ENCODE peak calls at places on chromosomes 6 and 20, in ten cellular contexts. One of them, this sample, is unnamed.

GRCh38 chr6:157867155-157867559 is 44.1 kb downstream of the SNX9 start:
- DNase-seq in foreskin fibroblast: peak; percentile 62
- DNase-seq in CD8-positive, alpha-beta T cell: no peak
- DNase-seq in kidney epithelial cell: no peak
- DNase-seq in NB4: no peak
- DNase-seq in BE2C: no peak
- DNase-seq in Panc1: no peak
- DNase-seq in progenitor cell of endocrine pancreas: no peak
- DNase-seq in endothelial cell: no peak
- DNase-seq in kidney: no peak
- DNase-seq in this sample: no peak

GRCh38 chr6:29568021-29568420 is 8.5 kb upstream of the UBD start:
- DNase-seq in kidney epithelial cell: no peak
- DNase-seq in foreskin fibroblast: peak; percentile 10
- DNase-seq in CD8-positive, alpha-beta T cell: no peak
- DNase-seq in endothelial cell: no peak
- DNase-seq in progenitor cell of endocrine pancreas: no peak
- DNase-seq in kidney: no peak
- DNase-seq in BE2C: no peak
- DNase-seq in NB4: no peak
- DNase-seq in Panc1: no peak
- DNase-seq in this sample: no peak

GRCh38 chr6:14476793-14477531 is 359.4 kb downstream of the CD83 start:
- DNase-seq in CD8-positive, alpha-beta T cell: no peak
- DNase-seq in Panc1: no peak
- DNase-seq in NB4: no peak
- DNase-seq in endothelial cell: no peak
- DNase-seq in foreskin fibroblast: peak; percentile 90
- DNase-seq in BE2C: no peak
- DNase-seq in progenitor cell of endocrine pancreas: no peak
- DNase-seq in kidney epithelial cell: peak; percentile 88
- DNase-seq in kidney: peak; percentile 72
- DNase-seq in this sample: no peak

GRCh38 chr20:8855315-8855714 is 213.6 kb upstream of the PLCB4 start:
- DNase-seq in BE2C: no peak
- DNase-seq in kidney epithelial cell: peak; percentile 14
- DNase-seq in kidney: no peak
- DNase-seq in endothelial cell: no peak
- DNase-seq in CD8-positive, alpha-beta T cell: no peak
- DNase-seq in foreskin fibroblast: peak; percentile 75
- DNase-seq in NB4: no peak
- DNase-seq in progenitor cell of endocrine pancreas: no peak
- DNase-seq in Panc1: no peak
- DNase-seq in this sample: no peak

GRCh38 chr6:117613920-117614535 is 11.7 kb upstream of the GOPC start:
- DNase-seq in CD8-positive, alpha-beta T cell: no peak
- DNase-seq in kidney: no peak
- DNase-seq in BE2C: no peak
- DNase-seq in Panc1: no peak
- DNase-seq in progenitor cell of endocrine pancreas: no peak
- DNase-seq in endothelial cell: no peak
- DNase-seq in kidney epithelial cell: no peak
- DNase-seq in foreskin fibroblast: peak; percentile 51
- DNase-seq in NB4: no peak
- DNase-seq in this sample: no peak

GRCh38 chr6:31144970-31145340 is 6.1 kb upstream of the PSORS1C2 start:
- DNase-seq in BE2C: no peak
- DNase-seq in kidney: no peak
- DNase-seq in kidney epithelial cell: no peak
- DNase-seq in CD8-positive, alpha-beta T cell: no peak
- DNase-seq in foreskin fibroblast: no peak
- DNase-seq in progenitor cell of endocrine pancreas: no peak
- DNase-seq in NB4: no peak
- DNase-seq in Panc1: no peak
- DNase-seq in endothelial cell: no peak
- DNase-seq in this sample: no peak

GRCh38 chr6:104789770-104790190 is 69.9 kb downstream of the HACE1 start:
- DNase-seq in Panc1: peak; percentile 22
- DNase-seq in foreskin fibroblast: peak; percentile 60
- DNase-seq in NB4: peak; percentile 65
- DNase-seq in BE2C: no peak
- DNase-seq in CD8-positive, alpha-beta T cell: no peak
- DNase-seq in kidney epithelial cell: peak; percentile 12
- DNase-seq in endothelial cell: no peak
- DNase-seq in kidney: no peak
- DNase-seq in progenitor cell of endocrine pancreas: no peak
- DNase-seq in this sample: peak; percentile 29

GRCh38 chr6:80789912-80790635 is 683.6 kb downstream of the BCKDHB start:
- DNase-seq in kidney: no peak
- DNase-seq in endothelial cell: no peak
- DNase-seq in BE2C: no peak
- DNase-seq in Panc1: no peak
- DNase-seq in foreskin fibroblast: peak; percentile 35
- DNase-seq in CD8-positive, alpha-beta T cell: no peak
- DNase-seq in kidney epithelial cell: no peak
- DNase-seq in NB4: no peak
- DNase-seq in progenitor cell of endocrine pancreas: no peak
- DNase-seq in this sample: no peak

GRCh38 chr6:128528241-128528640 is 7.8 kb upstream of the PTPRK start:
- DNase-seq in kidney epithelial cell: no peak
- DNase-seq in endothelial cell: no peak
- DNase-seq in NB4: no peak
- DNase-seq in Panc1: no peak
- DNase-seq in CD8-positive, alpha-beta T cell: no peak
- DNase-seq in foreskin fibroblast: no peak
- DNase-seq in kidney: no peak
- DNase-seq in progenitor cell of endocrine pancreas: no peak
- DNase-seq in BE2C: no peak
- DNase-seq in this sample: no peak

GRCh38 chr20:19819149-19819548 is 61.1 kb downstream of the RIN2 start:
- DNase-seq in kidney epithelial cell: no peak
- DNase-seq in Panc1: no peak
- DNase-seq in kidney: no peak
- DNase-seq in progenitor cell of endocrine pancreas: no peak
- DNase-seq in foreskin fibroblast: no peak
- DNase-seq in CD8-positive, alpha-beta T cell: no peak
- DNase-seq in NB4: no peak
- DNase-seq in endothelial cell: no peak
- DNase-seq in BE2C: no peak
- DNase-seq in this sample: no peak

GRCh38 chr6:100057941-100058340 is 63.9 kb upstream of the MCHR2 start:
- DNase-seq in NB4: no peak
- DNase-seq in foreskin fibroblast: peak; percentile 12
- DNase-seq in CD8-positive, alpha-beta T cell: no peak
- DNase-seq in kidney epithelial cell: no peak
- DNase-seq in kidney: no peak
- DNase-seq in endothelial cell: no peak
- DNase-seq in BE2C: no peak
- DNase-seq in Panc1: no peak
- DNase-seq in progenitor cell of endocrine pancreas: no peak
- DNase-seq in this sample: no peak

GRCh38 chr6:26657268-26657667 is 2.3 kb downstream of the ZNF322 start:
- DNase-seq in BE2C: no peak
- DNase-seq in foreskin fibroblast: no peak
- DNase-seq in CD8-positive, alpha-beta T cell: no peak
- DNase-seq in progenitor cell of endocrine pancreas: no peak
- DNase-seq in kidney: no peak
- DNase-seq in Panc1: no peak
- DNase-seq in endothelial cell: no peak
- DNase-seq in kidney epithelial cell: no peak
- DNase-seq in NB4: peak; percentile 36
- DNase-seq in this sample: no peak

GRCh38 chr6:26659042-26659359 is 545 bp downstream of the ZNF322 start:
- DNase-seq in progenitor cell of endocrine pancreas: no peak
- DNase-seq in BE2C: no peak
- DNase-seq in kidney: no peak
- DNase-seq in foreskin fibroblast: no peak
- DNase-seq in endothelial cell: no peak
- DNase-seq in NB4: no peak
- DNase-seq in Panc1: peak; percentile 1
- DNase-seq in CD8-positive, alpha-beta T cell: no peak
- DNase-seq in kidney epithelial cell: no peak
- DNase-seq in this sample: peak; percentile 29

GRCh38 chr6:26660096-26660425 is 515 bp upstream of the ZNF322 start:
- DNase-seq in Panc1: no peak
- DNase-seq in BE2C: no peak
- DNase-seq in NB4: no peak
- DNase-seq in foreskin fibroblast: peak; percentile 56
- DNase-seq in kidney: no peak
- DNase-seq in CD8-positive, alpha-beta T cell: no peak
- DNase-seq in kidney epithelial cell: no peak
- DNase-seq in progenitor cell of endocrine pancreas: no peak
- DNase-seq in endothelial cell: no peak
- DNase-seq in this sample: peak; percentile 50
- TF ChIP-seq CTCF in Panc1: peak; percentile 58
- TF ChIP-seq CTCF in BE2C: peak; percentile 44
- TF ChIP-seq CTCF in NB4: no peak
- TF ChIP-seq CTCF in foreskin fibroblast: peak; percentile 19
- TF ChIP-seq CTCF in kidney: no peak
- TF ChIP-seq CTCF in CD8-positive, alpha-beta T cell: peak; percentile 25
- TF ChIP-seq CTCF in kidney epithelial cell: peak; percentile 23
- TF ChIP-seq CTCF in progenitor cell of endocrine pancreas: peak; percentile 37
- TF ChIP-seq CTCF in endothelial cell: no peak
- TF ChIP-seq CTCF in this sample: no peak

DNA sequence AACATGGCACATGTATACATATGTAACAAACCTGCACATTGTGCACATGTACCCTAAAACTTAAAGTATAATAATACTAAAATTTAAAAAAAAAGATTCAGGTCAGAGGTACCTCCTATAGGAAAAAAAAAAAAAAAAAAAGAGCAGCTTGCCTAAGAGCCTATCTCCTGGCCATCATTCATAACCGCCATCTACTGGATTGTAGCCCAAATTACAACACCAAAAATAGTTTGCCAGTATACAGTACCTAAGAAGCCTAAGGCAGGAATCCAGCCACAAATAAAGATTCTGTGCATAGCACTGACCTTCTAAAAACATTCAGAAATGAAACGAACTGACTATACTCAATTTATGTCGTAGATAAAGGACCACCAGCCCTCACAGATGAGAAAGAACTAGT is 438.4 kb upstream of the ADGRB3 start:
- DNase-seq in NB4: peak; percentile 53
- DNase-seq in Panc1: no peak
- DNase-seq in endothelial cell: no peak
- DNase-seq in CD8-positive, alpha-beta T cell: no peak
- DNase-seq in kidney epithelial cell: no peak
- DNase-seq in foreskin fibroblast: peak; percentile 49
- DNase-seq in kidney: no peak
- DNase-seq in BE2C: peak; percentile 24
- DNase-seq in progenitor cell of endocrine pancreas: no peak
- DNase-seq in this sample: no peak
- TF ChIP-seq CTCF in NB4: peak; percentile 48
- TF ChIP-seq CTCF in Panc1: peak; percentile 52
- TF ChIP-seq CTCF in endothelial cell: no peak
- TF ChIP-seq CTCF in CD8-positive, alpha-beta T cell: no peak
- TF ChIP-seq CTCF in kidney epithelial cell: peak; percentile 8
- TF ChIP-seq CTCF in foreskin fibroblast: no peak
- TF ChIP-seq CTCF in kidney: no peak
- TF ChIP-seq CTCF in BE2C: peak; percentile 59
- TF ChIP-seq CTCF in progenitor cell of endocrine pancreas: no peak
- TF ChIP-seq CTCF in this sample: peak; percentile 30

GRCh38 chr6:35014786-35015185 is 125.7 kb downstream of the ANKS1A start:
- DNase-seq in progenitor cell of endocrine pancreas: no peak
- DNase-seq in BE2C: no peak
- DNase-seq in kidney: no peak
- DNase-seq in kidney epithelial cell: no peak
- DNase-seq in NB4: peak; percentile 77
- DNase-seq in Panc1: no peak
- DNase-seq in endothelial cell: no peak
- DNase-seq in foreskin fibroblast: peak; percentile 90
- DNase-seq in CD8-positive, alpha-beta T cell: no peak
- DNase-seq in this sample: no peak
- TF ChIP-seq CTCF in progenitor cell of endocrine pancreas: no peak
- TF ChIP-seq CTCF in BE2C: no peak
- TF ChIP-seq CTCF in kidney: no peak
- TF ChIP-seq CTCF in kidney epithelial cell: no peak
- TF ChIP-seq CTCF in NB4: no peak
- TF ChIP-seq CTCF in Panc1: no peak
- TF ChIP-seq CTCF in endothelial cell: no peak
- TF ChIP-seq CTCF in foreskin fibroblast: no peak
- TF ChIP-seq CTCF in CD8-positive, alpha-beta T cell: no peak
- TF ChIP-seq CTCF in this sample: no peak

GRCh38 chr6:73800997-73801396 is 105.0 kb downstream of the CD109 start:
- DNase-seq in CD8-positive, alpha-beta T cell: no peak
- DNase-seq in BE2C: no peak
- DNase-seq in foreskin fibroblast: peak; percentile 57
- DNase-seq in kidney: no peak
- DNase-seq in Panc1: no peak
- DNase-seq in progenitor cell of endocrine pancreas: no peak
- DNase-seq in kidney epithelial cell: no peak
- DNase-seq in NB4: no peak
- DNase-seq in endothelial cell: no peak
- DNase-seq in this sample: no peak

GRCh38 chr6:73802366-73802765 is 106.4 kb downstream of the CD109 start:
- DNase-seq in kidney: no peak
- DNase-seq in Panc1: no peak
- DNase-seq in kidney epithelial cell: no peak
- DNase-seq in BE2C: no peak
- DNase-seq in CD8-positive, alpha-beta T cell: no peak
- DNase-seq in progenitor cell of endocrine pancreas: no peak
- DNase-seq in foreskin fibroblast: no peak
- DNase-seq in NB4: no peak
- DNase-seq in endothelial cell: no peak
- DNase-seq in this sample: no peak

GRCh38 chr6:73798592-73798991 is 102.6 kb downstream of the CD109 start:
- DNase-seq in kidney: no peak
- DNase-seq in NB4: peak; percentile 18
- DNase-seq in progenitor cell of endocrine pancreas: no peak
- DNase-seq in foreskin fibroblast: peak; percentile 96
- DNase-seq in kidney epithelial cell: peak; percentile 50
- DNase-seq in endothelial cell: no peak
- DNase-seq in CD8-positive, alpha-beta T cell: no peak
- DNase-seq in Panc1: no peak
- DNase-seq in BE2C: no peak
- DNase-seq in this sample: peak; percentile 48

GRCh38 chr6:73801652-73802268 is 105.8 kb downstream of the CD109 start:
- DNase-seq in endothelial cell: no peak
- DNase-seq in kidney: no peak
- DNase-seq in Panc1: no peak
- DNase-seq in BE2C: no peak
- DNase-seq in progenitor cell of endocrine pancreas: no peak
- DNase-seq in kidney epithelial cell: no peak
- DNase-seq in CD8-positive, alpha-beta T cell: no peak
- DNase-seq in NB4: no peak
- DNase-seq in foreskin fibroblast: peak; percentile 51
- DNase-seq in this sample: no peak

DNA sequence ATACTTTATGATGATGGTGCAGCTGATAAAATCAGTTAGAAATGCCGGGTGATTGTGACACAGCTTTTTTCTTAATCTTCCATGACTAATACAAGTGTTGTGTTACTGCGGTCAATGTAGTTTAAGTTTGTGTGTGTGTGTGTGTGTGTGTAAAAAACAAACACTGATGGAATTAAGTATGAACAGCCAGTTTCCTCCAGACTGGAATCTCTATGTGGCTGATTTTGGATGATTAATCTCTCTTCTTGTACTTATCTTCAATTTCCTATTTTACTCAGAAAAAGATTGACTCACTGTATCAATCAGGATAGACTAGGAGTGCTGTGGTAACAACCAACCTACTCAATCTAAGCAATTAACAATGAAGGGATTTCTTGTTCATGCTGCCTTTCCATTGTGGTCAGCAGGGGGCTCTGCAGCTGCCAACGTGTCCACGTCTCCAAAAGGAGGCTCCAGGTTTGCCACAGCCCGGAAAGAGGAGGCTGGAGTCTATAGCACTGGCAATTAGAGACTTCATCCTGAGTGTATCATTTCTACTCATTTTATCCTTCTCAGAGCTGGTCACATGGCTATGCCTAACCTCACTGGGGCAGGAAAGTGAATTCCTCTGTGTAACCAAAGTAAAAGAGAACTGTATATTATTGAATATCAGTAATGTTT is 107.7 kb downstream of the CD109 start:
- DNase-seq in kidney: no peak
- DNase-seq in CD8-positive, alpha-beta T cell: no peak
- DNase-seq in kidney epithelial cell: peak; percentile 18
- DNase-seq in Panc1: no peak
- DNase-seq in BE2C: peak; percentile 48
- DNase-seq in NB4: peak; percentile 49
- DNase-seq in foreskin fibroblast: peak; percentile 86
- DNase-seq in endothelial cell: peak; percentile 68
- DNase-seq in progenitor cell of endocrine pancreas: no peak
- DNase-seq in this sample: no peak
- TF ChIP-seq CTCF in kidney: peak; percentile 50
- TF ChIP-seq CTCF in CD8-positive, alpha-beta T cell: no peak
- TF ChIP-seq CTCF in kidney epithelial cell: peak; percentile 68
- TF ChIP-seq CTCF in Panc1: peak; percentile 78
- TF ChIP-seq CTCF in BE2C: peak; percentile 72
- TF ChIP-seq CTCF in NB4: peak; percentile 74
- TF ChIP-seq CTCF in foreskin fibroblast: peak; percentile 67
- TF ChIP-seq CTCF in endothelial cell: peak; percentile 56
- TF ChIP-seq CTCF in progenitor cell of endocrine pancreas: peak; percentile 58
- TF ChIP-seq CTCF in this sample: peak; percentile 17

This sample was measured in GM10248.